ENCODE peak calls at places on chromosomes 13 and 19, in five cellular contexts. J is HCT116; F is stimulated activated CD4-positive, alpha-beta T cell treated with anti-CD3 and anti-CD28 coated beads, Interleukin-1b, Interleukin-23, amount 100 ng/mL, for 4 hours; L is activated CD4-positive, CD25-positive, alpha-beta regulatory T cell; G is right lobe of liver. O is an unnamed sample.

GRCh38 chr19:17327654-17328516 is 6.8 kb downstream of the ANO8 start:
- DNase-seq in J (peak; percentile 82), F (peak; percentile 47), L (peak; percentile 42), G (no peak), O (peak; percentile 92)

GRCh38 chr19:55703790-55704215 is 28.8 kb downstream of the EPN1 start:
- DNase-seq in J (peak; percentile 4), F (peak; percentile 28), L (peak; percentile 4), G (peak; percentile 62), O (peak; percentile 79)

GRCh38 chr13:42247883-42248282 is 24.1 kb upstream of the AKAP11 start:
- DNase-seq in J (no peak), F (no peak), L (no peak), G (no peak), O (no peak)

GRCh38 chr13:112836940-112837339 is 132.1 kb upstream of the MCF2L start:
- DNase-seq in J (no peak), F (no peak), L (no peak), G (no peak), O (no peak)

GRCh38 chr13:45479661-45480060 is 14.9 kb downstream of the COG3 start:
- DNase-seq in J (no peak), F (no peak), L (no peak), G (no peak), O (no peak)

GRCh38 chr13:105346141-105346766 is 1189.2 kb downstream of the EFNB2 start:
- DNase-seq in J (peak; percentile 26), F (no peak), L (no peak), G (no peak), O (no peak)

GRCh38 chr19:38034153-38034835 is 127.3 kb downstream of the SIPA1L3 start:
- DNase-seq in J (no peak), F (no peak), L (no peak), G (no peak), O (no peak)

GRCh38 chr13:108003626-108004025 is 211.7 kb downstream of the LIG4 start:
- DNase-seq in J (no peak), F (no peak), L (no peak), G (no peak), O (no peak)

GRCh38 chr19:11971045-11971444 is 6.2 kb downstream of the ZNF763 start:
- DNase-seq in J (no peak), F (no peak), L (no peak), G (no peak), O (no peak)

GRCh38 chr19:33298146-33298911 is 4.0 kb downstream of the CEBPA start:
- DNase-seq in J (no peak), F (no peak), L (no peak), G (peak; percentile 91), O (peak; percentile 85)

GRCh38 chr19:35776102-35776788 is 881 bp downstream of the ARHGAP33 start:
- DNase-seq in J (no peak), F (no peak), L (no peak), G (no peak), O (no peak)

GRCh38 chr13:113483504-113484287 is 6.8 kb downstream of the DCUN1D2 start:
- DNase-seq in J (no peak), F (no peak), L (no peak), G (no peak), O (no peak)